ENCODE peak calls at places on chromosome 14, in ten cellular contexts. H is CD8-positive, alpha-beta memory T cell; I is fibroblast of lung; L is H7; U is astrocyte of the cerebellum; W is fibroblast of the aortic adventitia; F is sigmoid colon; G is GM06990; R is esophagus squamous epithelium; C is ovary. D is an unnamed sample.

GRCh38 chr14:68881396-68881795 is 88.5 kb upstream of the ZFP36L1 start:
- DNase-seq in F (peak), L (no peak), R (no peak), C (no peak), I (no peak), W (no peak), U (no peak), H (no peak), G (no peak), D (no peak)

GRCh38 chr14:71165121-71165574 is 257.9 kb downstream of the PCNX1 start:
- DNase-seq in R (no peak), F (no peak), H (no peak), I (no peak), U (no peak), C (no peak), L (no peak), G (no peak), W (peak), D (no peak)

GRCh38 chr14:72788972-72789728 is 104.8 kb downstream of the DPF3 start:
- DNase-seq in L (no peak), U (no peak), G (no peak), H (no peak), F (no peak), I (no peak), R (no peak), C (no peak), W (no peak), D (no peak)

GRCh38 chr14:101078105-101078891 is 174.8 kb upstream of the RTL1 start:
- DNase-seq in G (no peak), R (no peak), I (no peak), F (no peak), L (no peak), C (peak), W (no peak), U (no peak), H (no peak), D (no peak)

GRCh38 chr14:69812725-69813124 is 15.7 kb upstream of the SLC10A1 start:
- DNase-seq in H (no peak), R (no peak), I (no peak), G (no peak), C (no peak), L (no peak), F (no peak), W (no peak), U (no peak), D (no peak)

GRCh38 chr14:68781161-68782021 is 11.5 kb downstream of the ZFP36L1 start:
- DNase-seq in U (no peak), L (no peak), I (no peak), H (peak), G (no peak), F (peak), W (no peak), C (peak), R (no peak), D (peak)

GRCh38 chr14:99910337-99911268 is 117.4 kb downstream of the EML1 start:
- DNase-seq in U (peak), F (no peak), H (no peak), R (no peak), I (peak), W (peak), C (no peak), G (no peak), L (no peak), D (no peak)

GRCh38 chr14:20460458-20461229 is 590 bp downstream of the PIP4P1 start:
- DNase-seq in L (peak), G (peak), H (peak), U (no peak), I (no peak), R (no peak), W (no peak), F (peak), C (no peak), D (peak)

GRCh38 chr14:49420201-49420600 is 166.0 kb downstream of the RPS29 start:
- DNase-seq in L (no peak), G (peak), U (no peak), F (no peak), W (no peak), H (no peak), I (no peak), R (no peak), C (no peak), D (no peak)

GRCh38 chr14:55556929-55557623 is 22.9 kb upstream of the KTN1 start:
- DNase-seq in R (no peak), C (peak), F (peak), W (peak), U (peak), L (no peak), H (no peak), G (no peak), I (peak), D (peak)

GRCh38 chr14:65290830-65291229 is 121.7 kb upstream of the FUT8 start:
- DNase-seq in U (peak), G (no peak), F (no peak), L (no peak), I (peak), R (no peak), H (no peak), C (no peak), W (peak), D (no peak)

GRCh38 chr14:89507926-89508460 is 91.0 kb upstream of the FOXN3 start:
- DNase-seq in W (peak), G (no peak), L (no peak), U (no peak), H (no peak), R (no peak), F (no peak), C (no peak), I (peak), D (no peak)

GRCh38 chr14:71693373-71693772 is 238.9 kb upstream of the RGS6 start:
- DNase-seq in I (peak), U (peak), R (no peak), F (no peak), W (peak), L (no peak), H (no peak), G (no peak), C (no peak), D (no peak)

GRCh38 chr14:92519246-92520101 is 5.9 kb downstream of the RIN3 start:
- DNase-seq in G (no peak), U (no peak), H (no peak), C (no peak), R (no peak), I (no peak), W (no peak), L (no peak), F (peak), D (no peak)
- H3K4me3 ChIP-seq in G (no peak), U (no peak), H (no peak), C (no peak), R (no peak), I (no peak), W (no peak), L (no peak), F (no peak), D (no peak)

GRCh38 chr14:91366749-91367148 is 50.9 kb downstream of the CCDC88C start:
- DNase-seq in W (no peak), G (no peak), F (no peak), L (no peak), R (no peak), U (no peak), C (no peak), H (peak), I (no peak), D (no peak)
- H3K4me3 ChIP-seq in W (no peak), G (no peak), F (no peak), L (no peak), R (no peak), U (no peak), C (no peak), H (peak), I (no peak), D (no peak)

GRCh38 chr14:23566112-23566781 is 1.3 kb downstream of the AP1G2 start:
- DNase-seq in G (no peak), I (no peak), W (no peak), F (peak), L (no peak), R (no peak), H (no peak), U (no peak), C (peak), D (no peak)
- H3K4me3 ChIP-seq in G (peak), I (no peak), W (no peak), F (no peak), L (peak), R (peak), H (peak), U (peak), C (peak), D (no peak)

DNA sequence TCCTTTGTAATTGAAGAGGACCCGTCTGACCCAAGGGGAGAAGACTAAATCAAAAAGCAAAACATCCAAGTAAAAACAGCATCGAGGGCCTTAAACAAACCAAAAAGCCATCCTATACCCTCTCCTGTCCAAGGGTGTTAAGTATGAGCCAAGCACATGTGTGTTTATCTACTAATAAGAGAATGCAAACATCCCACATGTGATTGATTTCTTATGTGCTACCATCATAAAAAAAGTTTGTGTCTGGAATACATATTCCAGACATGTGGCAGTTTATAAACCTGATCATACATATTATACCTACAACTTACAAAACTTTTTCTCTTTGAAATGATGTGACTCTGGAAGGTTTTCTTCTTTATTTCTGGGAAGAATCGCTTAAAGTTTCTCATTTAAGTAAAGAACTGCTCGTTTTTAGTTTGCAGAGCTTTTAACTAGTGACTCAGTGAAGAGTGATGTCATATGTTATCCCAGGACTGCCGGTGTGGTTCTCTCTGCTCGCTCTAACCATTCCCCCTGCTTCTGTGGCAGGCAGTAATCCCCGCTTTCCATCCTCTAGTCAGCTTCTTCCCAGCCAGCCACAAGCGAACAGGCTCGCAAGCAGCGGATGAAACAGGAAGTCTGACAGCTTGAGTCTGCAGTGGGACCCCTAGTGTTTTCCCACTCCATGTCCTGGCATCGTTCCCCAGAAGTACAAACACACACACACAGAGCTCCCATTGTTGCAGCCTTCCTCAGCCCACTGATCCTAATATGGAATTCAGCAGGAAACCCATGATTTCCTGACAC is 431 bp upstream of the RHOJ start:
- DNase-seq in C (peak), W (peak), L (peak), G (no peak), R (peak), H (no peak), U (peak), I (peak), F (peak), D (peak)
- H3K4me3 ChIP-seq in C (peak), W (peak), L (no peak), G (no peak), R (peak), H (no peak), U (peak), I (peak), F (peak), D (no peak)

GRCh38 chr14:51478241-51478640 is 173.5 kb upstream of the FRMD6 start:
- DNase-seq in W (peak), F (no peak), U (no peak), C (no peak), L (no peak), H (no peak), I (peak), G (no peak), R (no peak), D (no peak)

GRCh38 chr14:51474854-51475253 is 176.9 kb upstream of the FRMD6 start:
- DNase-seq in H (no peak), I (no peak), G (no peak), U (no peak), R (no peak), F (no peak), W (no peak), L (no peak), C (no peak), D (no peak)

GRCh38 chr14:51473351-51473750 is 178.4 kb upstream of the FRMD6 start:
- DNase-seq in H (no peak), F (no peak), W (no peak), C (no peak), I (no peak), R (no peak), U (no peak), L (no peak), G (no peak), D (no peak)

GRCh38 chr14:51472881-51473280 is 178.8 kb upstream of the FRMD6 start:
- DNase-seq in L (no peak), C (no peak), G (no peak), U (no peak), F (no peak), I (peak), R (no peak), H (no peak), W (peak), D (peak)

DNA sequence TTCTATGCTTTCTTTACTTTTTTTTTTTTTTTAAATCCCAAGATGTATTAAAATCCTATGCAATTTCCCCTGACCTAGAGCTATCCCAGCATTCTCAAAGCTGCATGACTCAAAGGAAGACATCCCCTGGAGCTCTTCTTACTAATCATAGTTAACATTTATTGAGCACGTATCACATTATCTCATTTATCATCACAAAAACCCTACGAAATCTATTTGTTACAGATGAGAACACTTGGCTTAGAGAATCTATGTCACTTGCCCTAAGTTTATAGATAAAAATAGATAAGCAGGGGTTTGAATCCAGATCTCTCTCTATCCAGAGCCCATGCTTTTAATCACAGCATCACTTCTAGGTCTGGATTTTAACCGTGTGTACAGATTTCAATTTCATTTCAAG is 177.9 kb upstream of the FRMD6 start:
- DNase-seq in U (no peak), C (no peak), H (no peak), L (no peak), F (no peak), R (no peak), G (no peak), I (no peak), W (peak), D (no peak)
- H3K4me3 ChIP-seq in U (no peak), C (no peak), H (no peak), L (no peak), F (no peak), R (no peak), G (no peak), I (no peak), W (no peak), D (no peak)

DNA sequence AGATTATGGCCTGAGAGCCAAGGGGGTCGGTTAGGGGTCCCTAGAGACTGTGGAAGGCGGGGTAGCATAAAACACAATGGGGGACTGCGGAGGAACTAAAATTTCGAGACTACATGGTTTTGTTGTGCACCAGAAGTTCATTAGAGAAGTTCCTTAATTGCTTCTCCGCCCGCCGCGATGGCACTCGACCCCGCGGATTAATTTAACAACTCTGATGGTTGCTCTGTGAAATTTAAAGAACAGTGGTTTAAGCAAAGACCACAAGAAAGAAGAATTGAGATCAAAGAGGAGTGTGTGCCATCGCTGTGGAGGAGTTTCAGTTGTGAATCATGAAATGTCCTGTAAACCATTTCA is 1.4 kb upstream of the CCDC88C start:
- DNase-seq in U (no peak), L (no peak), H (peak), I (no peak), R (no peak), C (no peak), G (no peak), F (no peak), W (no peak), D (no peak)
- H3K4me3 ChIP-seq in U (no peak), L (no peak), H (peak), I (no peak), R (no peak), C (peak), G (no peak), F (peak), W (no peak), D (peak)

GRCh38 chr14:75527449-75528163 is 5.3 kb downstream of the BATF start:
- DNase-seq in G (no peak), F (no peak), I (no peak), R (no peak), L (no peak), C (no peak), U (no peak), W (no peak), H (no peak), D (no peak)
- H3K4me3 ChIP-seq in G (no peak), F (no peak), I (no peak), R (no peak), L (no peak), C (no peak), U (no peak), W (no peak), H (no peak), D (no peak)

D was measured in pancreas.